ENCODE peak calls at places on chromosomes 7 and 10, in four cellular contexts. A is HL-60, W is vagina, L is endothelial cell of umbilical vein. U is an unnamed sample.
A peak's percentile ranks its signal among the peaks of the same experiment; 100 is the strongest.

GRCh38 chr7:144941127-144941526 is 105.3 kb upstream of the TPK1 start:
- DNase-seq in A (no peak), W (no peak), L (no peak), U (no peak)

GRCh38 chr10:69902835-69903535 is 101.3 kb downstream of the COL13A1 start:
- DNase-seq in A (no peak), W (no peak), L (no peak), U (peak; percentile 40)

GRCh38 chr10:119933179-119933578 is 40.6 kb downstream of the SEC23IP start:
- DNase-seq in A (no peak), W (no peak), L (peak; percentile 19), U (no peak)

GRCh38 chr7:70540641-70541040 is 591.3 kb upstream of the GALNT17 start:
- DNase-seq in A (no peak), W (no peak), L (no peak), U (no peak)

GRCh38 chr10:22252801-22253577 is 35.2 kb upstream of the EBLN1 start:
- DNase-seq in A (no peak), W (no peak), L (peak; percentile 34), U (peak; percentile 12)

GRCh38 chr10:130737622-130738021 is 573.9 kb downstream of the TCERG1L start:
- DNase-seq in A (no peak), W (no peak), L (no peak), U (no peak)

GRCh38 chr10:6255548-6256061 is 52.9 kb downstream of the PFKFB3 start:
- DNase-seq in A (no peak), W (no peak), L (no peak), U (peak; percentile 81)

GRCh38 chr10:108911814-108912541 is 1011.3 kb downstream of the XPNPEP1 start:
- DNase-seq in A (no peak), W (no peak), L (no peak), U (no peak)

GRCh38 chr7:34672430-34672829 is 14.4 kb downstream of the NPSR1 start:
- DNase-seq in A (no peak), W (no peak), L (peak; percentile 25), U (no peak)

GRCh38 chr7:46710927-46711326 is 789.9 kb upstream of the IGFBP3 start:
- DNase-seq in A (no peak), W (no peak), L (no peak), U (no peak)

DNA sequence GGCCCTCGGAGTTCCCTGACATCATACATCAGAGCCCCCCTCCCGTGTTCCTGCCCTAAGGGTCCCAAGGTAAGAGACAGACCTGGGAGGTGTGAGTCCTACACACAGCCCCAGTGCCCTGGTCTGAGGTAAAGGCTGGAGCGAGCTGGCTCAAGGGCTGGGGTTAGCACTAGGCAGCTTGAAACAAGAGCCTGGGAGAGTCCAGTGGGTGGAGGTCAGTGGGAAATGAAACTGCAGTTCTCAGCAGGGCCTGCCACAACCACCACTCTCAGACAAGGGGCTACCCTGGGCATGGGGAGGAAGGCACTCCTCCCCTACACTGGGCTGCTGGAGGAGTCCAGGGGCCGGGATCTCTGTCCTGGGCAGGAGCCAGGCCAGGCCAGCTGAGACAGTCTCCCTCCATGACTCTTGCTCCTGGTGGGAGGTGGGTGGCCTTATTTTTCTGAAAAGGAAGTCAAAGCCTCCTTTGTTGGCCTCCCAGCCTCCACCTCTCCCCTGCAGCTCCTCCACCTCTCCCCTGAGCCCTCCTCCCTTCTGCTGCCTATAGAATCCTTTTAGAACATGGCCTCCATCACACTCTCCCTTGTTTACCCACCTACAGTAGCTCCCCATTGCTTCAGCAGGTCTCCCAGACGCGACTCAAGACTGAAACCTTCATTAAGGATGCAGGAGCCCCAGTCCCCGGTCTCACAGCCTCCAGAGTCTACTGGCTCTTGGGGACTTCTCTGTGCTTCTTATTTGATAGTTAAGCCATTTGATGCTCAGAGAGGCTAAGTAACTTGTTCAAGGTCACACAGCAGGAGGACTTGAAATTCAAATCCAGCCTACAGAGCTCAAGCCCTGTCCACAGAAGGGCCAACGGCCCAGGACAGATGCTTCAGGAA is 21.5 kb upstream of the ZMIZ1 start:
- DNase-seq in A (no peak), W (no peak), L (no peak), U (no peak)
- TF ChIP-seq POLR2AphosphoS5 in A (no peak), W (no peak), L (no peak), U (no peak)

DNA sequence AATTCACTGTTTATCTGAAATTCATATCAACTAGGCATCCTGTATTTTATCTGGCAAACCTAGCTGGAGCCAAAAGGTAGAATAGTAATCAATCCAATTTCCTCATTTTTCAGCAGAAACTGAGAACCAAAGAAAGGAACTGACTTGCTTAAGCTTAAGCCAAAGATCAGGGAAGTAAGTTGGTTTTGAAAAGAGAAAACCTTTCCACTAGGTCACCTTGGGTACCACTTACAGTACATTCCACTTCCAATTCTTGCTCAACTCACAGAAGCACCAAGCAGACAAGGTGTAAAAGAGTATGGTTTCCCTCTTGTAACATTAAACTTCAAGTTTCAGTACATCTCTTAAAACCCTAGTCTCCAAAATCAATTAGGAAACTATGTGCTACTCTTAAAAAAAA is 79.6 kb downstream of the ZFAND4 start:
- DNase-seq in A (peak; percentile 12), W (no peak), L (no peak), U (no peak)
- H3K4me3 ChIP-seq in A (no peak overlapping the region), W (no peak overlapping the region), L (peak overlapping the region; percentile 73), U (no peak overlapping the region)

GRCh38 chr10:98340261-98340675 is 72.3 kb upstream of the LOXL4 start:
- DNase-seq in A (no peak), W (no peak), L (no peak), U (no peak)

GRCh38 chr10:98338318-98338717 is 70.3 kb upstream of the LOXL4 start:
- DNase-seq in A (no peak), W (no peak), L (no peak), U (no peak)

GRCh38 chr10:98338896-98339295 is 70.9 kb upstream of the LOXL4 start:
- DNase-seq in A (no peak), W (no peak), L (no peak), U (no peak)

GRCh38 chr10:98339790-98340189 is 71.8 kb upstream of the LOXL4 start:
- DNase-seq in A (no peak), W (no peak), L (no peak), U (no peak)

DNA sequence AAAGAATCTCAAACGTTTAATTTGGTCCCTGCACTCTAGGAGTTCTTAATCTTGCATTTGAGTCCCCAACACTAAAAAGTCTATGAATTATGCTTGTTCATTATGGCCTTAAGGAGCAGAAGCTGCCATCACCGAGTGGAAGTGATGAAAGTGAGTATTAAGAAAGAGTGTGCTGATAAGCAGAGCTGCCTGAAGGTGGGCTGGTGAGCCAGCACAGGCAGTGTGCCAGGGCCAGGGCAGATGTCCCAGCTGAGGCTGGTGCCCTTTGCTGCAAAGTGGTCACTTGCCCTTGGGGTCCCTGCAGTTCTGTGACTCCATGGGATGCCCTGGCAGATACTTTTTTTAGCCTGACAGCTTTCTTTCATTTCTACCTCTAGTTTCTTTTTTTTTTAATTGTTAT is 73.0 kb upstream of the LOXL4 start:
- DNase-seq in A (no peak), W (no peak), L (no peak), U (no peak)
- TF ChIP-seq CTCF in A (no peak), W (no peak), L (no peak), U (no peak)

GRCh38 chr7:151721694-151722093 is 155.2 kb downstream of the PRKAG2 start:
- DNase-seq in A (no peak), W (no peak), L (no peak), U (no peak)

GRCh38 chr7:151720297-151720696 is 156.6 kb downstream of the PRKAG2 start:
- DNase-seq in A (no peak), W (no peak), L (no peak), U (no peak)

GRCh38 chr7:151722533-151722932 is 154.4 kb downstream of the PRKAG2 start:
- DNase-seq in A (no peak), W (no peak), L (no peak), U (no peak)

GRCh38 chr7:151719895-151720238 is 157.0 kb downstream of the PRKAG2 start:
- DNase-seq in A (no peak), W (no peak), L (no peak), U (no peak)

GRCh38 chr7:151721236-151721635 is 155.7 kb downstream of the PRKAG2 start:
- DNase-seq in A (no peak), W (no peak), L (no peak), U (no peak)
- TF ChIP-seq POLR2AphosphoS5 in A (no peak), W (no peak), L (no peak), U (no peak)

GRCh38 chr10:113019692-113020424 is 69.8 kb downstream of the TCF7L2 start:
- DNase-seq in A (no peak), W (no peak), L (no peak), U (no peak)
- H3K4me3 ChIP-seq in A (no peak overlapping the region), W (no peak overlapping the region), L (no peak overlapping the region), U (no peak overlapping the region)

GRCh38 chr10:118843647-118844265 is 89.0 kb upstream of the CACUL1 start:
- DNase-seq in A (no peak), W (no peak), L (no peak), U (no peak)
- TF ChIP-seq CTCF in A (no peak), W (no peak), L (no peak), U (no peak)

GRCh38 chr10:97099868-97100267 is 85.9 kb downstream of the SLIT1 start:
- DNase-seq in A (no peak), W (no peak), L (no peak), U (no peak)
- TF ChIP-seq POLR2AphosphoS5 in A (no peak), W (no peak), L (no peak), U (no peak)

GRCh38 chr10:124065382-124066155 is 27.8 kb downstream of the CHST15 start:
- DNase-seq in A (no peak), W (no peak), L (no peak), U (no peak)
- H3K4me3 ChIP-seq in A (no peak overlapping the region), W (no peak overlapping the region), L (no peak overlapping the region), U (no peak overlapping the region)

DNA sequence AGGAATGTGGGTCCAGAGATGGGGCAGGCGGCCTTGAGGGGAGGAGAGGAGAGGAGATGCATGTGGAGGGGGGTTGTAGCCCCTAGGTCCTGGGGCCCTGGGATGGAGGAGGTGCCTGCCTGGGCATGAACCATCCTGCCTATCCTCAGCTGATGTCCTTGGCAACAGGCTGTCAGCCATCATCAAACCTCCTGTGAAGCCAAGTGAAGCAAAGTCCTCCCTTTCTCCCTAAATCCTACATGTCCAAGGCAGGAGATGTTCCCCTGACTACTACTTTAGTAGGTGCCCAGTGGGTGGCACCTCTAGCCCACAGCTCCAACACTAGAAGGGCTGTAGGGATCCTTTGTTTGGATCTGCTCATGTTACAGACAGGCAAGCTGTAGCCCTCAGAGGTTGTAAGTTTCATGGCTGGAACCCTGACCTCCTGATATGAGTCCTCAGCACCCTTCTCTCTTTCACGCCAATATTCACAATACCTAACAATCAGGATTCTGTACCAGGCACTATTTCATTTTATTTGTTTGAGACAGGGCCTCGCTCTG is 66.6 kb upstream of the SYPL1 start:
- DNase-seq in A (no peak), W (no peak), L (peak; percentile 67), U (peak; percentile 71)
- TF ChIP-seq CTCF in A (no peak), W (no peak), L (peak; percentile 42), U (peak; percentile 51)

GRCh38 chr10:63583397-63583796 is 62.2 kb downstream of the REEP3 start:
- DNase-seq in A (no peak), W (no peak), L (no peak), U (no peak)

GRCh38 chr10:63587191-63587590 is 66.0 kb downstream of the REEP3 start:
- DNase-seq in A (no peak), W (no peak), L (no peak), U (no peak)

GRCh38 chr10:63588436-63589180 is 67.4 kb downstream of the REEP3 start:
- DNase-seq in A (no peak), W (no peak), L (peak; percentile 57), U (peak; percentile 16)

GRCh38 chr10:63583909-63584747 is 62.9 kb downstream of the REEP3 start:
- DNase-seq in A (no peak), W (no peak), L (no peak), U (peak; percentile 12)

GRCh38 chr10:63586048-63586447 is 64.8 kb downstream of the REEP3 start:
- DNase-seq in A (no peak), W (no peak), L (no peak), U (no peak)
- TF ChIP-seq POLR2AphosphoS5 in A (no peak), W (no peak), L (no peak), U (no peak)